ENCODE peak calls at places on chromosome 21, in ten cellular contexts. S is hepatocyte, C is endothelial cell of umbilical vein, R is cardiac muscle cell, Y is endothelial cell, D is glutamatergic neuron, N is fibroblast of the aortic adventitia, G is osteocyte, B is foreskin fibroblast, A is fibroblast of lung. O is an unnamed sample.

GRCh38 chr21:45818904-45819285 is 162.7 kb upstream of the COL6A1 start:
- DNase-seq in R (peak), S (peak), A (peak), G (peak), B (peak), D (no peak), Y (no peak), N (peak), C (no peak), O (peak)

GRCh38 chr21:45430521-45431501 is 25.8 kb downstream of the COL18A1 start:
- DNase-seq in N (no peak), D (no peak), Y (no peak), G (no peak), A (peak), B (peak), C (no peak), R (no peak), S (peak), O (no peak)

GRCh38 chr21:18499761-18500376 is 96.3 kb upstream of the TMPRSS15 start:
- DNase-seq in B (peak), Y (peak), S (peak), C (peak), G (no peak), N (peak), R (peak), D (peak), A (peak), O (peak)

GRCh38 chr21:8989883-8990325 is 1531.5 kb upstream of the TPTE start:
- DNase-seq in C (peak), N (no peak), B (no peak), D (peak), A (no peak), R (no peak), S (no peak), Y (peak), G (no peak), O (peak)

GRCh38 chr21:21751286-21751685 is 753.1 kb downstream of the NCAM2 start:
- DNase-seq in B (no peak), G (no peak), C (no peak), A (no peak), R (no peak), S (no peak), Y (no peak), N (no peak), D (no peak), O (no peak)

GRCh38 chr21:25573409-25574206 is 33.7 kb downstream of the MRPL39 start:
- DNase-seq in B (peak), Y (no peak), D (no peak), R (peak), A (peak), G (no peak), C (peak), N (peak), S (peak), O (peak)

GRCh38 chr21:15543473-15543872 is 186.3 kb upstream of the USP25 start:
- DNase-seq in Y (no peak), S (no peak), C (no peak), B (no peak), A (no peak), R (peak), D (no peak), G (no peak), N (no peak), O (no peak)

GRCh38 chr21:45319461-45320211 is 31.9 kb upstream of the POFUT2 start:
- DNase-seq in Y (no peak), R (no peak), G (no peak), S (no peak), N (no peak), C (peak), A (peak), D (no peak), B (peak), O (no peak)

GRCh38 chr21:37043818-37044217 is 29.1 kb downstream of the PIGP start:
- DNase-seq in S (no peak), D (no peak), G (no peak), R (no peak), N (no peak), B (no peak), Y (peak), C (no peak), A (no peak), O (no peak)

GRCh38 chr21:37939251-37939650 is 23.0 kb upstream of the KCNJ6 start:
- DNase-seq in G (no peak), D (no peak), S (no peak), R (no peak), Y (no peak), C (no peak), B (no peak), N (no peak), A (no peak), O (no peak)

GRCh38 chr21:27802816-27803475 is 836.1 kb upstream of the ADAMTS5 start:
- DNase-seq in B (peak), Y (peak), S (peak), G (no peak), A (peak), N (peak), R (peak), C (peak), D (peak), O (peak)

GRCh38 chr21:26124421-26124833 is 46.1 kb downstream of the APP start:
- DNase-seq in B (no peak), D (no peak), S (peak), G (no peak), Y (no peak), R (peak), A (peak), C (peak), N (peak), O (no peak)

GRCh38 chr21:46191257-46191685 is 7.0 kb upstream of the SPATC1L start:
- DNase-seq in S (peak), G (peak), A (peak), R (peak), D (no peak), N (peak), C (peak), B (peak), Y (no peak), O (no peak)

GRCh38 chr21:45313015-45313414 is 25.3 kb upstream of the POFUT2 start:
- DNase-seq in C (no peak), G (no peak), B (no peak), D (no peak), A (no peak), R (no peak), N (no peak), Y (no peak), S (no peak), O (no peak)

GRCh38 chr21:45892156-45892919 is 89.2 kb upstream of the COL6A1 start:
- DNase-seq in R (no peak), S (no peak), B (no peak), C (no peak), D (no peak), N (no peak), G (no peak), A (no peak), Y (no peak), O (peak)

GRCh38 chr21:41112740-41113692 is 54.9 kb upstream of the BACE2 start:
- DNase-seq in N (peak), A (peak), D (no peak), Y (no peak), S (peak), C (no peak), R (peak), B (peak), G (no peak), O (no peak)

GRCh38 chr21:21813295-21813694 is 815.1 kb downstream of the NCAM2 start:
- DNase-seq in D (no peak), A (no peak), N (no peak), Y (no peak), G (no peak), B (no peak), R (no peak), S (no peak), C (no peak), O (no peak)

GRCh38 chr21:34243562-34243961 is 120.2 kb upstream of the KCNE2 start:
- DNase-seq in C (peak), S (no peak), A (peak), N (peak), G (no peak), D (no peak), R (peak), B (peak), Y (peak), O (peak)
- TF ChIP-seq CTCF in C (peak), S (peak), A (peak), N (peak), G (peak), D (no peak), R (peak), B (peak), Y (no peak), O (peak)

GRCh38 chr21:32576011-32576410 is 9.3 kb downstream of the TCP10L start:
- DNase-seq in A (no peak), N (no peak), R (no peak), B (no peak), D (no peak), Y (no peak), C (no peak), S (no peak), G (no peak), O (no peak)

GRCh38 chr21:32581732-32582131 is 3.6 kb downstream of the TCP10L start:
- DNase-seq in G (no peak), N (no peak), C (no peak), D (no peak), A (no peak), Y (no peak), S (no peak), B (no peak), R (no peak), O (no peak)

GRCh38 chr21:32574946-32575925 is 10.1 kb downstream of the TCP10L start:
- DNase-seq in A (no peak), G (no peak), N (no peak), B (no peak), Y (no peak), C (no peak), S (no peak), R (no peak), D (no peak), O (no peak)

GRCh38 chr21:32580949-32581348 is 4.4 kb downstream of the TCP10L start:
- DNase-seq in Y (no peak), B (no peak), S (no peak), D (no peak), C (no peak), N (no peak), A (no peak), R (no peak), G (no peak), O (no peak)

DNA sequence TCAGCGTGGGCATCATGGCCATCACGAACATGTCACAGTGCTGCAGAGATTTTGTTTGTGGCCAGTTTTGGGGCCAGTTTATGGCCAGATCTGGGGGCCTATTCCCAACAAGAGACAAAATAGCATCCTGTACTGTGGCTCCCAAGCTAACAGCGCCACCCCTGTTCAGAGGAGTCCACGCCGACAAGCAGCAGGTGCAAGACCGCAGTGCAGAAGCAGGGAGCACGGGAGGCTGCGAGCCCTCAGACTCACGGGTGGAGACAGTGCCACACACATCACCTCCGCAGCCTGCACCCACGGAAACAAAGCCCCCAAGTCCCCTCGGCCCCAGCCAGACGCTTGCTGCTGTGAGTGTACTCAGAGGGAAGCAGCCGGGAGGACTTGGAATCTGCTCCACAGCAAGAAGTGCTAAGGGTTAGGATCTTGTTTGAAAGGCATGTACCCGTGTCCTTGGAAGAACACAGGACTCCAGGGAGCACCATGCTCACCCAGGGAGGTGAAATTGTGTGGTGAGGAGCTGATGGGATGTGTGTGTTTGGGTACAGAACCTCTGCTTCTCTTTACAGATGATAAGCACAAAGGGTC is 7.1 kb downstream of the TCP10L start:
- DNase-seq in G (no peak), Y (peak), R (peak), N (peak), S (no peak), C (peak), A (no peak), B (no peak), D (no peak), O (peak)
- TF ChIP-seq CTCF in G (peak), Y (no peak), R (peak), N (peak), S (peak), C (peak), A (peak), B (peak), D (no peak), O (peak)

GRCh38 chr21:31623664-31624063 is 35.8 kb upstream of the SOD1 start:
- DNase-seq in Y (no peak), C (peak), B (no peak), A (no peak), R (no peak), D (no peak), S (no peak), N (no peak), G (no peak), O (peak)
- TF ChIP-seq CTCF in Y (no peak), C (peak), B (no peak), A (peak), R (no peak), D (no peak), S (no peak), N (no peak), G (peak), O (peak)

GRCh38 chr21:33895356-33895755 is 20.2 kb downstream of the ATP5PO start:
- DNase-seq in B (no peak), N (no peak), R (no peak), A (no peak), S (no peak), G (no peak), Y (no peak), C (no peak), D (no peak), O (no peak)

GRCh38 chr21:33894736-33895288 is 20.8 kb downstream of the ATP5PO start:
- DNase-seq in Y (peak), S (peak), N (peak), B (peak), A (peak), C (peak), R (peak), G (peak), D (peak), O (peak)

GRCh38 chr21:33893917-33894316 is 21.7 kb downstream of the ATP5PO start:
- DNase-seq in R (no peak), S (no peak), N (no peak), D (no peak), A (no peak), Y (no peak), C (no peak), G (no peak), B (no peak), O (no peak)

GRCh38 chr21:33890187-33890586 is 25.4 kb downstream of the ATP5PO start:
- DNase-seq in A (no peak), Y (no peak), B (no peak), S (no peak), G (no peak), N (no peak), C (no peak), D (no peak), R (no peak), O (no peak)

GRCh38 chr21:33892853-33893252 is 22.8 kb downstream of the ATP5PO start:
- DNase-seq in D (peak), B (no peak), A (no peak), S (no peak), Y (no peak), R (no peak), G (no peak), C (no peak), N (no peak), O (no peak)
- TF ChIP-seq CTCF in D (no peak), B (no peak), A (no peak), S (no peak), Y (no peak), R (no peak), G (no peak), C (no peak), N (no peak), O (no peak)

GRCh38 chr21:29546071-29546470 is 247.3 kb downstream of the BACH1 start:
- DNase-seq in B (no peak), R (peak), A (no peak), N (no peak), G (no peak), D (no peak), S (no peak), C (no peak), Y (no peak), O (no peak)

GRCh38 chr21:29538115-29538514 is 239.4 kb downstream of the BACH1 start:
- DNase-seq in D (no peak), N (peak), A (peak), Y (no peak), B (peak), C (no peak), G (no peak), R (peak), S (no peak), O (no peak)

GRCh38 chr21:29534448-29534847 is 235.7 kb downstream of the BACH1 start:
- DNase-seq in A (no peak), N (no peak), Y (no peak), D (no peak), G (no peak), S (no peak), B (no peak), C (no peak), R (no peak), O (no peak)

GRCh38 chr21:29540289-29540688 is 241.6 kb downstream of the BACH1 start:
- DNase-seq in G (no peak), S (no peak), R (no peak), C (no peak), Y (no peak), N (no peak), D (no peak), B (no peak), A (peak), O (no peak)
- TF ChIP-seq CTCF in G (no peak), S (no peak), R (no peak), C (no peak), Y (no peak), N (no peak), D (no peak), B (no peak), A (no peak), O (no peak)

GRCh38 chr21:31119199-31119598 is 80.9 kb upstream of the KRTAP19-8 start:
- DNase-seq in A (no peak), B (no peak), Y (no peak), C (no peak), S (no peak), N (no peak), D (no peak), G (no peak), R (no peak), O (no peak)

GRCh38 chr21:31115249-31115648 is 77.0 kb upstream of the KRTAP19-8 start:
- DNase-seq in A (no peak), R (no peak), B (no peak), C (no peak), D (no peak), Y (no peak), N (no peak), S (no peak), G (no peak), O (no peak)

DNA sequence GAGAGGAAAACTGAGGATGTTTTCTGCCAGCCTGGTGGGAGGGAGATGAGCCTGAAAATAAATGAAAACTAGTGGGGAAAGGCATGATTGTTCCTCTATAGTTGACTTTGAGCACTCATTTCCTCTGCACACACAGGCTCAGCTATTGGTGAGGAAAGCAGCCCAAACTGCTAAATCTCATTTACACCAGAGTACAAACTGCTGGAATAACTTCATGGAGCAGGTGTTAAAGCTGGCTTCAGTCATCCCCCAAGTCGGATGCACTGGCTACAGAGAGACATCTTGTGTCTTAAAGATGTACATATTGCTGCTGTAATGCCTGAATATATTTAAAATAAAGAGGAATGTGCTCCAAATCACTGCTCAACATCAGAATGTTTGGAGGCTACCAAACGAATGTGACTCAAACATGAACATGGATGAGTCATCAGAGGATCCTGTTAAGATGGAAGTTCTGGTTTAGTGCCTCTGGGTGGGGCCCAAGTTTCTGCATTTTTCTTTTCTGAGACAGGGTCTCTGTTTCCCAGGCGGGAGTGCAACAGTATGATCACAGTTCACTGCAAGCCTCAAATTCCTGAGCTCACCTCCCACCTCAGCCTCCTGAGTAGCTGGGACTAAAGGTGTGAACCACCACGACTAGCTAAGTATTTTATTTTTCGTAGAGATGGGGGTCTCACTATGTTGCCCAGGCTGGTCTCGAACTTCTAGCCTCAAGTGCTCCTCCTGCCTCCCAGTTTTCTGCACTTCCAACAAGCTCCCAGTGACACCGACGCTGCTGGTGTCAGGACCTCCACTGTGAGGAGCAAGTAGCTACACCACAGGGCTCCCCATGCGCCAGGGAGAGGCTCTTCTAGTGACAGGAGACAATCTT is 79.0 kb upstream of the KRTAP19-8 start:
- DNase-seq in N (peak), G (no peak), C (no peak), R (peak), A (peak), Y (no peak), B (peak), D (no peak), S (peak), O (no peak)
- TF ChIP-seq CTCF in N (peak), G (peak), C (no peak), R (peak), A (peak), Y (no peak), B (no peak), D (no peak), S (peak), O (peak)

DNA sequence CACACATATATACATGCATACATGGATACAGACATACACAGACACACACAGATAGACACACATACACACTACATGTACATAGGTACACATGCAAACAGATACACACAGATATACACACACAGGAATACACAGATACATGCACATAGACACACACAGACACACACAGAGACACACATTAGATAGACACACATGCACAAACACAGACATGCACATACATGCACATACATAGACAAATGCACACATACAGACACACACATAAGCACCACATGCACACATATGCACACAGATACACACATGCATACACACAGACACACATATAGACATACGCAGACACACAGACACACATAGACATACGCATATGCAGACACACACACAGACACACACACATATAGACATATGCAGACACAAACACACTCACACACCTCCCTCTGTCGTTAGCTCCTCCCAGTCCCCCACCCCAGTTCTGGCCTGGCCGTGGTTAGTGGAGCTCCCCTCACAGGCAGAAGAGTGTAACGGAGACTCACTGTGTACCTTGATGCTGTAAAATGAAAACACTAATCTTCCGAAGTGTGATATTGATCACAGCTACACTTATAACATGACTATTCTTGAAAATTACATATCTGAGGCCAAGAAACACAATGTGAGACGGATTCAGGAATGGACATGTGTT is 7.6 kb downstream of the UBASH3A start:
- DNase-seq in S (no peak), A (no peak), Y (no peak), G (no peak), N (no peak), B (no peak), C (no peak), R (no peak), D (peak), O (peak)
- TF ChIP-seq CTCF in S (no peak), A (no peak), Y (no peak), G (peak), N (no peak), B (no peak), C (no peak), R (no peak), D (no peak), O (peak)

GRCh38 chr21:43809346-43809799 is 20.0 kb downstream of the RRP1 start:
- DNase-seq in N (no peak), Y (no peak), D (no peak), R (no peak), B (no peak), C (no peak), S (no peak), A (no peak), G (no peak), O (no peak)
- TF ChIP-seq CTCF in N (no peak), Y (no peak), D (no peak), R (no peak), B (no peak), C (no peak), S (no peak), A (no peak), G (no peak), O (no peak)